ENCODE peak calls at places on chromosomes 3 and 15, in eight cellular contexts. C is ovary, O is A549, F is body of pancreas, U is transverse colon, V is heart left ventricle, Q is IMR-90, L is spleen. Z is an unnamed sample.

GRCh38 chr15:74995779-74996765 is 709 bp downstream of the SCAMP5 start:
- DNase-seq in C (peak), O (no peak), F (peak), U (peak), V (peak), Q (no peak), L (peak), Z (no peak)

GRCh38 chr15:63487076-63487757 is 17.2 kb upstream of the USP3 start:
- DNase-seq in C (peak), O (peak), F (peak), U (peak), V (peak), Q (peak), L (peak), Z (peak)

GRCh38 chr3:106302451-106303221 is 433.8 kb upstream of the CBLB start:
- DNase-seq in C (no peak), O (no peak), F (no peak), U (no peak), V (no peak), Q (no peak), L (no peak), Z (no peak)

GRCh38 chr3:147930417-147930816 is 521.3 kb downstream of the ZIC1 start:
- DNase-seq in C (no peak), O (peak), F (no peak), U (no peak), V (no peak), Q (peak), L (no peak), Z (no peak)

GRCh38 chr15:25065286-25065685 is 110.5 kb downstream of the SNRPN start:
- DNase-seq in C (no peak), O (no peak), F (no peak), U (no peak), V (peak), Q (no peak), L (peak), Z (no peak)

GRCh38 chr3:53156368-53156834 is 4.6 kb upstream of the PRKCD start:
- DNase-seq in C (no peak), O (no peak), F (no peak), U (peak), V (no peak), Q (no peak), L (no peak), Z (no peak)

GRCh38 chr3:9947025-9947995 is 4.9 kb downstream of the PRRT3 start:
- DNase-seq in C (peak), O (peak), F (peak), U (peak), V (peak), Q (peak), L (peak), Z (peak)

GRCh38 chr3:194736277-194736895 is 50.7 kb downstream of the FAM43A start:
- DNase-seq in C (no peak), O (no peak), F (no peak), U (no peak), V (no peak), Q (no peak), L (no peak), Z (no peak)

GRCh38 chr15:96893159-96893906 is 562.8 kb downstream of the NR2F2 start:
- DNase-seq in C (peak), O (peak), F (peak), U (no peak), V (no peak), Q (no peak), L (no peak), Z (no peak)

GRCh38 chr15:65963358-65963757 is 94.1 kb downstream of the RAB11A start:
- DNase-seq in C (no peak), O (no peak), F (no peak), U (no peak), V (no peak), Q (no peak), L (no peak), Z (no peak)

DNA sequence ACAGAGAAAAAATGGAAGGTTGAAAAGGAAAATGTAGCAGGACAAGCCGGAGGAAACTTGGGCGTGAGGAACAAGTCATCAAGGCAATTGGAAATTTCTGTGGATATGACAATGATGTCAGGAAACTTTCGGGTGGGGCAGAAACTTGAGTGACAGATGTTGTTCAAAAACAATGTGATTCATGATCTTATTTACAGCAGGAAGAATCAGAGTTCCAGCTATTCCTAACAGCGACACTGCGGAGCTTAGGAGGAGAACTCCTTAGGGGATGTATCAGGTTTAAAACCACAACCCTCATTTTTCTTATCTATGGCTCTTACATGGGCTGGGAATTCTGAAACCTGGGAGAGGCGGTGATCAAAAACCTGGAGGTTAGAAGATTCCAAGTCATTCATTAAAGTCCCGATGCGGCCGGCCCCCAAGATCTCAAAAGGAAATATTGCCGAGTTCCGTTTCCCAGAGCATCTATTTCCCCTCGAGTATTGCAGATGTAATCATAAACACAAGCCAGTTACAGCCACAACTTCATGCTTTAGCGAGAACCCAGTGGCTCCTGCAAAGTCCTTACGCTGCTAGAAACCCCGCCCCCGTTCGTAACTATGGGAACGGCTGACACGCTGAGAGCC is 652 bp upstream of the ARRDC4 start:
- DNase-seq in C (no peak), O (no peak), F (no peak), U (peak), V (no peak), Q (no peak), L (no peak), Z (no peak)
- H3K4me3 ChIP-seq in C (peak), O (peak), F (no peak), U (no peak), V (peak), Q (peak), L (peak), Z (no peak)

DNA sequence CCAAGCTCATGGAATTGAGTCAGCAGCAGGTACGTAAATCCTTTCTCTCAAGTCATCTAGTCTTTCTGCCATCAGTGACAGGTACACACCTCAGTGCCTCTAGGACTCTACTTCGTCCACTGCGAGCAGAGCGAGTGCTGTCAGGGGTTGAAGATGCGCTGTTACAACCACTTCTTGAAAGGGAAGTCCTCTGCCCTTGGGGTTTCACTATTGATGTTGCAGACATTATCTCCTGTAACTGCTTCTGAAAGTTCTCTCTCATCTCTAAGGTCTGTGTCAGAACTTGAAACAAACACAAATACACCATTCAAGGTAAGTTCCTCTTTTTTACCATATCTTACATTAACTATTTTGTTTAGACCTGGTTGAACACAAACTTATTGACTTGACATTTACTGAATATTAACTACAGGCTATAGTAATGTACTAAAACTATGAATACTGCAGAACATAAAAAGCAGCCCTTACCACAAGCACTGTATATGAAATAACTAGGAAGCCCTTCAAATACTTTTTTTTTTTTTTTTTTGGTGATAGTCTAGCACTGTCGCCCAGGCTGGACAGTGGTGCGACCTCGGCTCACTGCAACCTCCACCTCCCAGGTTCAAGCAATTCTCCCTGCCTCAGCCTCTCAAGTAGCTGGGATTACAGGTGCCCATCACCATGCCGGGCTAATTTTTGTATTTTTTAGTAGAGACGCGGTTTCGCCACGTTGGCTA is 41.5 kb downstream of the TOPBP1 start:
- DNase-seq in C (no peak), O (no peak), F (no peak), U (peak), V (no peak), Q (no peak), L (no peak), Z (no peak)
- TF ChIP-seq POLR2A in C (no peak), O (no peak), F (no peak), U (no peak), V (no peak), Q (no peak), L (no peak), Z (no peak)

GRCh38 chr3:151100076-151100475 is 14.6 kb downstream of the MED12L start:
- DNase-seq in C (no peak), O (no peak), F (no peak), U (no peak), V (no peak), Q (no peak), L (no peak), Z (no peak)
- TF ChIP-seq CTCF in C (no peak), O (no peak), F (no peak), U (no peak), V (no peak), Q (no peak), L (no peak), Z (no peak)

GRCh38 chr3:128122013-128122412 is 1.6 kb downstream of the RUVBL1 start:
- DNase-seq in C (no peak), O (no peak), F (no peak), U (no peak), V (no peak), Q (no peak), L (no peak), Z (no peak)
- H3K4me3 ChIP-seq in C (no peak), O (peak), F (no peak), U (no peak), V (no peak), Q (no peak), L (no peak), Z (no peak)

DNA sequence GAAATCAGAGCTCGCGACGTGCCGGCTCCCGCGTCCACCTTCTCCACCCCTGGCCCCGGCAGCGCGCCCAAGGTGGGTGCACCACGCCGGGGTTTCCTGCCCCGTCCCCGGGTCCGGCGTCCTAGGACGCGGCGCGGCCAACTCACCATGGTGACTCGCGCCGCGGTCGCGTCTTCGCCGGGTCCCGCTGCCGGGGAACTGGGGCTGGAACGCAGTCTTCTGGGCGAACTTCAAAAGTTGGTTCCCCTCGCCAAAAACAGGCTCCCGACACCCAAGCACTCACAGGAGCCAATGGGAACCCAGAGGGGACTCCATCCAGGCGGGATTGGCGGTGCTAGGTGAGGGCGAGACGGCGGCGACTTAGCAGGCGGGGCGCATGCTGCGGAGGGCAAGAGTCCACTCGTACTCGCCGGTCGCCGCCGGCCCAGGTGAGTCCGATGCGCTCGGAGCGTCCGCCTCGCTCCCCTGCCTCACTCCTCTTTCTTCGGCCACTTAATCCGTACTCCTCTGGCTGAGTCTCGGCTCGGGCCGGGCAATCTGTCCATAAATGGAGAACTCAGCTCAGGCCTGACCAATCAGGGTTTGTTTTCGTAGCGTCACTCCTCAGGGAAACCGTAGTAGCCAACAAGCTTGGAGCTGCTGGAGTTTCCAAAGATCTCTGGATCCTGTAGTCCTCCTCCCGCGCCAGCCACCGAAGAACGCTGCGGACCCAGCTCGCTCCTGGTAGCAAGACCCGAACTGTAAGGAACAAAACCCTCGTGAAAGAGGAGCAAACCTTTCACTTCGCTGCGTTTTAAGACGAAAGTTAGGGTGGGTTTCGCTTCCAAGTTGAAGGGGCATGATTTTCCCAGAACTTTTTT is at the start of gene MYO1E:
- DNase-seq in C (peak), O (peak), F (peak), U (peak), V (peak), Q (peak), L (peak), Z (peak)
- TF ChIP-seq POLR2A in C (peak), O (peak), F (peak), U (peak), V (peak), Q (peak), L (no peak), Z (no peak)

DNA sequence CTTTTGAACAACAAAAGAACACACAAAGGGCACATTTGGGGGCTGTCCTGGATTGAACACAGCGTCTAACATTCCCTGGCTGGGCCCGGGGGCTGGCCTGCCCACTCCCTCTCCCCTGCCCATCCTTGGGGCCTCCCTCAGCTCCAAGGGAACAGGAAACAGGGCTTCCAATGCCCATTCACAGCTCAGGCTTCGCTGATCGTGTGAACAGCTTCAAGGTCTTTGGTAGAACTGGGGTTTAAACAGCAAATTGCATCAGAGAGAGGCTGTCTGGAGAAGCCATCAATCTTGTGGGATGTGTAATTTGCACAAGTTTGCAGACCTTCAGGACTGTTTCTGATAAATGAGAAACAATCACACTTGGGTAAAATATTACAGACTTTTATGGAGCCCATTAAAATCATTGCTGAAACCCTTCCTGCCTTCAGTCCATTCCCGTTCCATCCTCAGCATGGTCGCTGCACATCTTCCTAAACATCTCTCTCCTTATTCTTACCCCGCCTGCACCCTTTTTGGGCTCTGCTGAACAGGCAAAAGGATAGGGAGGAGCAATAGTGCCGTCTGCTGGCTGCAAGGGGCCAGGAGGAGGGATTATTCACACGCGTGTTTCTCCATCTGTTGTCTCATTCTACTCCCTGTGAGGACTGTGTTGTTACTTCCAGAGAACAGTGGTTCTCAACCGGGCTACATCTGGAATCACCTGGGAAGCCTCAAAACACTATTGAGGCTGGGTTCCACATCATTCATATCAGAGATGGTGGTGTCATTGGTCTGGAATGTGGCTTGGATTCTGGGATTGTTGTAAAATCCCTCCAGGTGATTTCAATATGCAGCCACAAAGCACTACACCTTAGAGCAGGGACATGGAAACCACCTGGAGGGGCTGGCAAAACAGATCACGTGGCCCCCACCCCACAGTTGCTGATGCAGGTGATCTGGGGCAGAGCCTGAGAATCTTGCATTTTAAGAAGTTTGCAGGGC is 116.3 kb downstream of the CLSTN2 start:
- DNase-seq in C (peak), O (no peak), F (peak), U (no peak), V (peak), Q (no peak), L (no peak), Z (no peak)
- TF ChIP-seq CTCF in C (no peak), O (no peak), F (peak), U (no peak), V (peak), Q (no peak), L (no peak), Z (no peak)

DNA sequence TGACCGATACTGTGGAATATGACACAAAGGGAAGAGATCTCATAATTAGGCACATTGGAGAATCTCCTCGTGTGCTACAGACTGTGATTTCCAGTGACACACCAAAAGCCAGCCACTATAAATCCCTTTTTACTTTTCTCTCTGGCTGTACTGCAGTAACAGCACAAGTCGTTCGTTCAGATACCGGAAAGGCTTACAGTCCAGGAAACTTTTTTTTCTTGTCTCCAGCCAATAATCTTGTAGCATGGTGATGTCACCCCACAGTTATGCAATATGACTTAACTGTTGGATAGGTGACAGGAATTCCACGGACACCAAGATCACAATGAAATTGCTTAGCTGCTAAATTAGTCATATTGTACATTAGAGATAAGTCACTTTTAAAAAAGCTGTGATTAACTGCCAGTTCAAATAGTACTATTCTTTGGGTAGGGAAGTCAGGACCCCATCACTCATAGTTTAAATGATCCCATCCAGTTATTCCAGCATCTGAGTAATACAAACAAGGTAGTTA is 36.3 kb upstream of the TSC22D2 start:
- DNase-seq in C (peak), O (peak), F (peak), U (peak), V (peak), Q (peak), L (no peak), Z (no peak)
- H3K4me3 ChIP-seq in C (peak), O (peak), F (no peak), U (no peak), V (peak), Q (peak), L (no peak), Z (no peak)

GRCh38 chr3:124886168-124887051 is 755 bp downstream of the ITGB5 start:
- DNase-seq in C (peak), O (peak), F (peak), U (peak), V (peak), Q (peak), L (peak), Z (no peak)
- TF ChIP-seq POLR2A in C (no peak), O (peak), F (peak), U (peak), V (no peak), Q (peak), L (no peak), Z (no peak)

GRCh38 chr15:32990071-32990470 is 204.4 kb downstream of the FMN1 start:
- DNase-seq in C (no peak), O (no peak), F (no peak), U (no peak), V (no peak), Q (peak), L (no peak), Z (no peak)

GRCh38 chr15:32994810-32995424 is 199.6 kb downstream of the FMN1 start:
- DNase-seq in C (no peak), O (peak), F (no peak), U (no peak), V (no peak), Q (peak), L (no peak), Z (no peak)

GRCh38 chr15:32991544-32992192 is 202.8 kb downstream of the FMN1 start:
- DNase-seq in C (no peak), O (no peak), F (no peak), U (no peak), V (no peak), Q (no peak), L (no peak), Z (no peak)

GRCh38 chr15:32998182-32998581 is 196.3 kb downstream of the FMN1 start:
- DNase-seq in C (no peak), O (no peak), F (peak), U (no peak), V (no peak), Q (no peak), L (no peak), Z (no peak)

GRCh38 chr15:32993285-32993684 is 201.2 kb downstream of the FMN1 start:
- DNase-seq in C (no peak), O (peak), F (no peak), U (no peak), V (no peak), Q (no peak), L (no peak), Z (no peak)
- TF ChIP-seq CTCF in C (no peak), O (peak), F (no peak), U (no peak), V (no peak), Q (peak), L (peak), Z (no peak)

Z was measured in lower leg skin.